ENCODE peak calls at places on chromosomes 1 and 21, in six cellular contexts. A, D, I, W, U and Y are unnamed samples.

GRCh38 chr1:180083164-180083563 is 71.5 kb upstream of the QSOX1 start:
- DNase-seq in A (no peak), D (no peak), I (no peak), W (no peak), U (no peak), Y (no peak)

GRCh38 chr1:156692409-156692957 is 12.9 kb downstream of the CRABP2 start:
- DNase-seq in A (no peak), D (no peak), I (no peak), W (no peak), U (no peak), Y (no peak)

GRCh38 chr1:192260076-192260475 is 56.7 kb upstream of the RGS21 start:
- DNase-seq in A (no peak), D (no peak), I (no peak), W (no peak), U (no peak), Y (no peak)

GRCh38 chr1:215584389-215584788 is 17.3 kb downstream of the KCTD3 start:
- DNase-seq in A (no peak), D (no peak), I (no peak), W (no peak), U (no peak), Y (no peak)

GRCh38 chr1:200243042-200243437 is 166.8 kb downstream of the ZNF281 start:
- DNase-seq in A (peak; percentile 41), D (no peak), I (peak; percentile 70), W (no peak), U (no peak), Y (no peak)

GRCh38 chr1:44019398-44020044 is 11.7 kb downstream of the SLC6A9 start:
- DNase-seq in A (no peak), D (no peak), I (no peak), W (no peak), U (no peak), Y (no peak)

GRCh38 chr1:155760751-155761475 is 72.0 kb downstream of the DAP3 start:
- DNase-seq in A (no peak), D (no peak), I (no peak), W (no peak), U (no peak), Y (no peak)

GRCh38 chr21:21688877-21689276 is 690.7 kb downstream of the NCAM2 start:
- DNase-seq in A (peak; percentile 52), D (peak; percentile 56), I (peak; percentile 31), W (no peak), U (no peak), Y (peak; percentile 38)

GRCh38 chr1:91511386-91511785 is 10.7 kb downstream of the CDC7 start:
- DNase-seq in A (peak; percentile 50), D (no peak), I (peak; percentile 64), W (peak; percentile 47), U (no peak), Y (no peak)

GRCh38 chr1:197356723-197357533 is 88.9 kb downstream of the CRB1 start:
- DNase-seq in A (peak; percentile 63), D (peak; percentile 30), I (peak; percentile 63), W (peak; percentile 36), U (no peak), Y (no peak)

GRCh38 chr1:205735218-205735617 is 14.8 kb downstream of the NUCKS1 start:
- DNase-seq in A (no peak), D (no peak), I (no peak), W (no peak), U (no peak), Y (no peak)

GRCh38 chr1:9615316-9616063 is 26.8 kb downstream of the TMEM201 start:
- DNase-seq in A (peak; percentile 22), D (peak; percentile 18), I (peak; percentile 28), W (peak; percentile 43), U (no peak), Y (peak; percentile 72)

GRCh38 chr1:44239961-44240371 is 26.7 kb downstream of the DMAP1 start:
- DNase-seq in A (no peak), D (no peak), I (no peak), W (no peak), U (peak; percentile 91), Y (no peak)

GRCh38 chr1:244820131-244820530 is 15.3 kb upstream of the COX20 start:
- DNase-seq in A (no peak), D (no peak), I (no peak), W (no peak), U (no peak), Y (no peak)

GRCh38 chr1:26081267-26082019 is 14.0 kb upstream of the TRIM63 start:
- DNase-seq in A (no peak), D (no peak), I (no peak), W (no peak), U (no peak), Y (no peak)

GRCh38 chr1:6241887-6242740 is 1.9 kb upstream of the HES3 start:
- DNase-seq in A (no peak), D (no peak), I (no peak), W (no peak), U (no peak), Y (no peak)

GRCh38 chr1:112263464-112263863 is 132.6 kb upstream of the CTTNBP2NL start:
- DNase-seq in A (peak; percentile 5), D (no peak), I (peak; percentile 19), W (no peak), U (no peak), Y (no peak)

GRCh38 chr21:25735895-25736597 is 1.3 kb downstream of the GABPA start:
- DNase-seq in A (peak; percentile 67), D (peak; percentile 23), I (peak; percentile 18), W (peak; percentile 25), U (no peak), Y (no peak)

GRCh38 chr1:24555591-24556413 is at the start of gene NCMAP:
- DNase-seq in A (no peak), D (no peak), I (no peak), W (peak; percentile 66), U (no peak), Y (peak; percentile 90)

GRCh38 chr1:29122662-29122986 is 1.1 kb downstream of the TMEM200B start:
- DNase-seq in A (peak; percentile 83), D (peak; percentile 47), I (peak; percentile 86), W (no peak), U (peak; percentile 91), Y (peak; percentile 70)

GRCh38 chr21:42590431-42591131 is 62.8 kb upstream of the PDE9A start:
- DNase-seq in A (no peak), D (no peak), I (no peak), W (no peak), U (no peak), Y (no peak)

GRCh38 chr1:4931486-4931885 is 277.1 kb downstream of the AJAP1 start:
- DNase-seq in A (no peak), D (peak; percentile 13), I (no peak), W (no peak), U (no peak), Y (no peak)

GRCh38 chr21:43361127-43361492 is 65.8 kb downstream of the SIK1 start:
- DNase-seq in A (no peak), D (no peak), I (peak; percentile 64), W (no peak), U (no peak), Y (no peak)

GRCh38 chr1:159826436-159827101 is at the start of gene SLAMF8:
- DNase-seq in A (no peak), D (no peak), I (peak; percentile 41), W (peak; percentile 58), U (no peak), Y (peak; percentile 74)

GRCh38 chr1:117049857-117050256 is 10.3 kb upstream of the TTF2 start:
- DNase-seq in A (no peak), D (no peak), I (no peak), W (no peak), U (no peak), Y (no peak)

GRCh38 chr1:117047271-117047670 is 12.9 kb upstream of the TTF2 start:
- DNase-seq in A (no peak), D (no peak), I (no peak), W (no peak), U (no peak), Y (no peak)

GRCh38 chr1:117054068-117054467 is 6.1 kb upstream of the TTF2 start:
- DNase-seq in A (no peak), D (no peak), I (no peak), W (no peak), U (no peak), Y (no peak)

GRCh38 chr1:117048431-117049133 is 11.5 kb upstream of the TTF2 start:
- DNase-seq in A (no peak), D (no peak), I (no peak), W (no peak), U (no peak), Y (no peak)

DNA sequence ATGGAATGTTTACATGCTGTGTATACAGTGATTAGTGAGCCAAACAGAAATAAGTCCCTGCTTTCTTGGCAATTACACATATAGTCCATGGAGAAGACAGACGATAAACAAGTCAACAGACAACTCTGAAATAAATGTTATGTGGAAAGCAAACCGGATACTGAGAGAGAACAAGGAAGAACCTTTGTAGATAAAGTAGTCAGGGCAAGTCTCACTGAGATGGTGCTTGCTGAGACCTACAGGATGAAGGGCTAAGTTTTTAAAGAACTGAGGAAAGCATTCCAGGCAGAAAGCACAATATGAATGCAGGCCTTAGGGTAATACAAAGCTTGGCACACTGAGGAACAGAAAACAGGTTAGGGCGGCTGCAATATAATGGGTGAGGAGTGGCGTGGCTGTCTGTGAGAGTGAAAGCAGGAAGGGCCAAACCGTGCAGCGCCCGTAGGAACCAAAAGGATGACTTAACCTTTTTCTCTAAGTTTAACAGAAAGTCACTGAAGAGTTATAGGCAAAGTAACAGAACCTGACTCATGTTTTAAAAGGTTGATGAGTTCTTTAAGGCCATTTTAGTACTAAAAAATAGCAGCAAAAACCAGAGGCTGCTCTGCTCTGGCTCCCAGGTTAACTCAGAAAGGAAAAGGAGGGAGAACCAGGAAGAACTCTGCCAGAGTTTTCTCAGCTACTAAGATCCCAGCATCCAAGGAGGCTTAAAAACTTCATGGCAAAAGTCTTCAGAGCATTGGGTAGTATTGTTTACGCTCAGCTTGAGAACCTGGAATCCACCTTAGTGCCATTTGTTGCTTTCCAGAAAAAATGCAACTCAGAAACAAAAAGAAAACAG is 8.7 kb upstream of the TTF2 start:
- DNase-seq in A (no peak), D (no peak), I (no peak), W (peak; percentile 75), U (no peak), Y (no peak)
- H3K4me3 ChIP-seq in A (no peak overlapping the region), D (no peak overlapping the region), I (peak overlapping the region; percentile 25), W (no peak overlapping the region), U (peak overlapping the region; percentile 29), Y (peak overlapping the region; percentile 28)

GRCh38 chr1:165117482-165117881 is 239.0 kb downstream of the LMX1A start:
- DNase-seq in A (no peak), D (no peak), I (no peak), W (no peak), U (no peak), Y (no peak)
- H3K4me3 ChIP-seq in A (no peak overlapping the region), D (no peak overlapping the region), I (no peak overlapping the region), W (no peak overlapping the region), U (no peak overlapping the region), Y (no peak overlapping the region)

GRCh38 chr1:87358219-87358618 is 29.5 kb downstream of the LMO4 start:
- DNase-seq in A (no peak), D (no peak), I (no peak), W (no peak), U (no peak), Y (no peak)
- H3K4me3 ChIP-seq in A (no peak overlapping the region), D (no peak overlapping the region), I (no peak overlapping the region), W (no peak overlapping the region), U (no peak overlapping the region), Y (no peak overlapping the region)

DNA sequence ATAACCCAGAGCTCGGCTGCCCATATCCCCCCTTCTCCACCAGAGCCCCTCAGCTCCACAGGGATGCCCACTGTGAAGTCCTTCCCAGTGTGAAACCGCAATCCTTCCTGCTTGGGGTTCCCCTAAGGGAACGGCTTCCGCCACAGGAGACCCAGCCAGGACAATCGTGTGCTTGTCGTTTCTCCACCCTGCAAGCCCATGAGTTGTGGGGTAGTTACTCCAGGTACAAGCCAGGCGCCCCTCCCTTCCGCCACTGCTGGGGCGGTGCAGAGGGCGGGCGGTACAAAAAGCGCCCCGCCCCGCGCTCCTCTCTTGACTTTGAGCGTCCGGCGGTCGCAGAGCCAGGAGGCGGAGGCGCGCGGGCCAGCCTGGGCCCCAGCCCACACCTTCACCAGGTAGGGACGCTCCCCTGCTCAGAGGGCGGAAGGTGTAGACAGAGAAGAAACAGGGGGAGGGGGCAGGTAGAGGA is at the start of gene TINAGL1:
- DNase-seq in A (no peak), D (peak; percentile 50), I (no peak), W (peak; percentile 92), U (peak; percentile 81), Y (peak; percentile 85)
- H3K4me3 ChIP-seq in A (peak within 1 kb of the TSS; percentile 10), D (peak within 1 kb of the TSS; percentile 41), I (no peak within 1 kb of the TSS), W (peak within 1 kb of the TSS; percentile 75), U (peak within 1 kb of the TSS; percentile 77), Y (peak within 1 kb of the TSS; percentile 65)